ENCODE peak calls at places on chromosomes 7 and 10, in eight cellular contexts. O is cardiac fibroblast, C is esophagus squamous epithelium, I is tibial nerve, U is heart left ventricle, R is heart right ventricle, V is fibroblast of mammary gland, P is bronchial epithelial cell. E is an unnamed sample.

GRCh38 chr10:120581496-120581895 is 124.5 kb downstream of the PLPP4 start:
- DNase-seq in O (no peak), C (no peak), I (no peak), U (no peak), R (no peak), V (no peak), P (peak), E (no peak)

GRCh38 chr10:14757394-14757793 is 17.3 kb downstream of the FAM107B start:
- DNase-seq in O (no peak), C (no peak), I (no peak), U (no peak), R (no peak), V (no peak), P (no peak), E (no peak)

GRCh38 chr10:116857156-116857555 is 7.9 kb downstream of the ENO4 start:
- DNase-seq in O (no peak), C (no peak), I (no peak), U (no peak), R (no peak), V (no peak), P (no peak), E (no peak)

GRCh38 chr10:7767209-7767608 is 20.6 kb downstream of the KIN start:
- DNase-seq in O (peak), C (no peak), I (no peak), U (no peak), R (no peak), V (peak), P (peak), E (no peak)

GRCh38 chr10:118951218-118951617 is 78.3 kb upstream of the NANOS1 start:
- DNase-seq in O (no peak), C (no peak), I (no peak), U (no peak), R (no peak), V (no peak), P (no peak), E (no peak)

GRCh38 chr10:62805139-62806092 is 896 bp downstream of the ADO start:
- DNase-seq in O (peak), C (no peak), I (no peak), U (peak), R (peak), V (peak), P (peak), E (no peak)

GRCh38 chr7:100632951-100633717 is 8.2 kb downstream of the TFR2 start:
- DNase-seq in O (peak), C (no peak), I (no peak), U (peak), R (peak), V (peak), P (no peak), E (no peak)

GRCh38 chr10:76874151-76874550 is 763.5 kb downstream of the KCNMA1 start:
- DNase-seq in O (peak), C (no peak), I (peak), U (no peak), R (peak), V (peak), P (peak), E (peak)

GRCh38 chr7:25553580-25554274 is 325.4 kb upstream of the NPVF start:
- DNase-seq in O (no peak), C (no peak), I (no peak), U (no peak), R (no peak), V (peak), P (no peak), E (no peak)

GRCh38 chr10:123301077-123301875 is 147.1 kb downstream of the BUB3 start:
- DNase-seq in O (peak), C (no peak), I (no peak), U (no peak), R (peak), V (peak), P (peak), E (peak)

GRCh38 chr10:92591550-92592140 is 1.3 kb upstream of the KIF11 start:
- DNase-seq in O (peak), C (peak), I (peak), U (peak), R (peak), V (peak), P (peak), E (peak)
- TF ChIP-seq CTCF in O (no peak), C (no peak), I (no peak), U (no peak), R (no peak), V (no peak), P (no peak), E (no peak)

GRCh38 chr7:128132426-128133069 is 101.3 kb upstream of the LRRC4 start:
- DNase-seq in O (no peak), C (no peak), I (no peak), U (no peak), R (no peak), V (no peak), P (no peak), E (no peak)

GRCh38 chr7:128135275-128136214 is 104.3 kb upstream of the LRRC4 start:
- DNase-seq in O (peak), C (no peak), I (no peak), U (peak), R (peak), V (peak), P (peak), E (peak)

GRCh38 chr7:128139406-128139805 is 101.7 kb upstream of the LEP start:
- DNase-seq in O (no peak), C (no peak), I (no peak), U (no peak), R (no peak), V (no peak), P (no peak), E (no peak)

GRCh38 chr7:128137096-128137655 is 103.9 kb upstream of the LEP start:
- DNase-seq in O (peak), C (no peak), I (no peak), U (no peak), R (no peak), V (peak), P (peak), E (no peak)

DNA sequence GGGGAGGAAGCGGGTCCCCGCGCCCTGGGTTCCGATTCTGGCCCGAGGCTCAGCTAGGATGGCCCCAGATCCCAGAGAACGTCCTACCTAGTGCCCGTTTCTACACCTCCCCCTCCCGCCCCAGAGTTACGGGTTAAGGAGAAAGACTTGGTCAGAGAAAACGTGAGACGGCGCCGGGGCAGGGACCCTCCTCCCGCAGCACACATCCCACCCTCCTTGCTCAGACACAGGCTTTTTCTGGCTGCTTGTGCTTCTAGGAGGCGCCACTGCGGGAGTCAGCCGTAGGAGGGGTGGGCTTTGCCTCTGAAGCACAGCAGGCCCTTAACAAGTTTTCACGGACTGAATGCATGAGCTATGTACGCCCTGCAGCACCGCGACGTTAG is 104.9 kb upstream of the LEP start:
- DNase-seq in O (no peak), C (no peak), I (no peak), U (no peak), R (no peak), V (no peak), P (no peak), E (no peak)
- TF ChIP-seq CTCF in O (no peak), C (no peak), I (no peak), U (no peak), R (no peak), V (no peak), P (no peak), E (no peak)

GRCh38 chr10:86971146-86971991 is 3.1 kb downstream of the ADIRF start:
- DNase-seq in O (peak), C (peak), I (peak), U (peak), R (peak), V (peak), P (peak), E (peak)
- TF ChIP-seq CTCF in O (no peak), C (peak), I (no peak), U (no peak), R (no peak), V (no peak), P (no peak), E (peak)

DNA sequence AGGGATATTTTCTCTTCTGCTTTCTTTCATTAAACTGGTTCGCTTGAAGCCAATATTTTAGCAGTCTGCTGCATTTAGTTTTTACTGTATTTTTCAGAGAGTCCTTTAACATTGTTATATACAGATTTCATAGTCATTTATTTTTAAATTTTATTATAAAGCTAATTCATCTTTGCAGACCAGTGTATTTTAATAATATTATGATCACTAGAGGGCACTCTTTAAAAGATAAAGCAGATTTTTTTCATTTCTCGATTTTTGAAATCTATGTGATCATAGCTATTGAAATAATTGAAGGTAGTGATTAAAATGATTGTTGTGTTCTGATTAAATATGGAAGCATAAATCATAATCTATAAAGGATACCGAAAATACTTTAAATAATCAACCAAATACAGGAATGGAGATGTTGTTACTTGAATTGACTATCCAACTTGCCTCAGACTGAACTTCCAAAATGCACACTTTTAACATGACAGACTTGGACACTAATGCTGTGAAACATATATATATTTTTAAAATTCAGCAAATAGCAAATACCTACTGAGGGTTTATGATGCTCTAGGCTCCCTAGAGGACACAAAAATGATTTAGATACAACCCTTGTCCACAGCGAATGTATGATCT is 35.2 kb downstream of the ST7 start:
- DNase-seq in O (no peak), C (no peak), I (no peak), U (no peak), R (no peak), V (peak), P (no peak), E (no peak)
- TF ChIP-seq CTCF in O (peak), C (no peak), I (peak), U (peak), R (peak), V (no peak), P (no peak), E (peak)

GRCh38 chr10:93126484-93127052 is 52.9 kb downstream of the CYP26A1 start:
- DNase-seq in O (no peak), C (no peak), I (no peak), U (no peak), R (no peak), V (no peak), P (no peak), E (no peak)
- TF ChIP-seq CTCF in O (peak), C (peak), I (no peak), U (no peak), R (no peak), V (peak), P (peak), E (no peak)

E was measured in left ventricle myocardium inferior.